ENCODE peak calls at places on chromosomes 11 and 22, in nine cellular contexts. Q is pancreas, S is hippocampal formation, V is NCI-H2029, X is NCI-H1694, E is epithelial cell of esophagus, K is NCI-H510A, H is M059J, R is C1 segment of cervical spinal cord. A is an unnamed sample.

GRCh38 chr11:97989121-97989520 is 1031.6 kb upstream of the CNTN5 start:
- DNase-seq in Q (no peak), S (no peak), V (no peak), X (no peak), E (no peak), K (no peak), H (no peak), R (no peak), A (no peak)

GRCh38 chr22:31852691-31853370 is 91.5 kb upstream of the YWHAH start:
- DNase-seq in Q (no peak), S (no peak), V (no peak), X (no peak), E (no peak), K (no peak), H (no peak), R (no peak), A (no peak)

GRCh38 chr22:39153220-39153860 is 860 bp upstream of the CBX7 start:
- DNase-seq in Q (no peak), S (no peak), V (no peak), X (no peak), E (no peak), K (no peak), H (no peak), R (no peak), A (no peak)

GRCh38 chr11:128448487-128448886 is 138.9 kb downstream of the ETS1 start:
- DNase-seq in Q (peak), S (no peak), V (no peak), X (no peak), E (peak), K (no peak), H (peak), R (no peak), A (peak)

GRCh38 chr22:27220349-27220748 is 563.0 kb downstream of the MIAT start:
- DNase-seq in Q (no peak), S (peak), V (no peak), X (no peak), E (peak), K (no peak), H (peak), R (no peak), A (peak)

GRCh38 chr11:47175746-47176327 is 842 bp downstream of the ARFGAP2 start:
- DNase-seq in Q (no peak), S (no peak), V (no peak), X (no peak), E (peak), K (no peak), H (no peak), R (no peak), A (no peak)

GRCh38 chr11:30585067-30585891 is 874 bp downstream of the MPPED2 start:
- DNase-seq in Q (peak), S (no peak), V (no peak), X (no peak), E (no peak), K (no peak), H (no peak), R (peak), A (no peak)

GRCh38 chr22:22752556-22753477 is 108.4 kb downstream of the GGTLC2 start:
- DNase-seq in Q (peak), S (no peak), V (no peak), X (no peak), E (peak), K (no peak), H (no peak), R (no peak), A (no peak)

GRCh38 chr22:25027959-25028840 is 75.7 kb downstream of the KIAA1671 start:
- DNase-seq in Q (no peak), S (no peak), V (no peak), X (no peak), E (peak), K (no peak), H (peak), R (no peak), A (no peak)

GRCh38 chr11:18775492-18776292 is 15.9 kb downstream of the PTPN5 start:
- DNase-seq in Q (peak), S (no peak), V (peak), X (peak), E (peak), K (no peak), H (peak), R (no peak), A (peak)

GRCh38 chr22:50270302-50271010 is at the start of gene MAPK11:
- DNase-seq in Q (peak), S (no peak), V (peak), X (no peak), E (peak), K (no peak), H (peak), R (no peak), A (no peak)

GRCh38 chr11:93236741-93237675 is 39.2 kb upstream of the SLC36A4 start:
- DNase-seq in Q (peak), S (peak), V (no peak), X (no peak), E (peak), K (peak), H (peak), R (no peak), A (peak)

GRCh38 chr11:114162719-114163123 is 103.2 kb downstream of the ZBTB16 start:
- DNase-seq in Q (peak), S (peak), V (peak), X (peak), E (peak), K (peak), H (peak), R (peak), A (peak)

GRCh38 chr11:35139883-35140282 is 912 bp downstream of the CD44 start:
- DNase-seq in Q (peak), S (no peak), V (no peak), X (no peak), E (peak), K (no peak), H (peak), R (no peak), A (peak)

GRCh38 chr11:8015753-8016239 is 28.7 kb downstream of the EIF3F start:
- DNase-seq in Q (no peak), S (no peak), V (no peak), X (no peak), E (no peak), K (no peak), H (peak), R (no peak), A (no peak)

GRCh38 chr11:46694607-46695006 is 5.8 kb downstream of the ARHGAP1 start:
- DNase-seq in Q (no peak), S (no peak), V (no peak), X (no peak), E (no peak), K (no peak), H (no peak), R (no peak), A (no peak)

GRCh38 chr11:94823127-94823732 is 55.1 kb downstream of the AMOTL1 start:
- DNase-seq in Q (no peak), S (no peak), V (no peak), X (no peak), E (peak), K (no peak), H (no peak), R (no peak), A (no peak)

GRCh38 chr22:36417281-36417686 is 29.5 kb upstream of the MYH9 start:
- DNase-seq in Q (peak), S (no peak), V (peak), X (no peak), E (peak), K (no peak), H (peak), R (no peak), A (peak)

GRCh38 chr22:24355574-24355973 is 71.8 kb upstream of the ADORA2A start:
- DNase-seq in Q (no peak), S (no peak), V (no peak), X (no peak), E (peak), K (no peak), H (no peak), R (no peak), A (no peak)

GRCh38 chr11:60870276-60870675 is 2.9 kb downstream of the ZP1 start:
- DNase-seq in Q (no peak), S (no peak), V (peak), X (peak), E (no peak), K (peak), H (no peak), R (no peak), A (no peak)

GRCh38 chr11:8337115-8337386 is 73.4 kb upstream of the LMO1 start:
- DNase-seq in Q (no peak), S (no peak), V (no peak), X (no peak), E (no peak), K (no peak), H (no peak), R (no peak), A (no peak)